ENCODE peak calls at places on chromosomes 7 and 10, in nine cellular contexts. G, H, Y, L, D, C, X, B and R are unnamed samples. For H3K4me1, the result is how much of the 10 kb centered on the place peaks cover.

GRCh38 chr7:22137026-22137425 is 191.3 kb upstream of the CDCA7L start:
- DNase-seq in C (no peak), H (no peak), L (no peak), G (no peak), X (no peak), Y (no peak), D (no peak), B (no peak), R (no peak)

GRCh38 chr10:128859738-128860386 is 607.2 kb upstream of the MGMT start:
- DNase-seq in G (no peak), D (no peak), X (peak), L (no peak), B (no peak), Y (no peak), H (peak), C (no peak), R (no peak)

GRCh38 chr7:128011079-128011670 is 20.1 kb downstream of the LRRC4 start:
- DNase-seq in D (no peak), C (no peak), G (no peak), B (no peak), Y (no peak), L (no peak), H (no peak), X (no peak), R (no peak)

GRCh38 chr7:36657031-36657660 is 67.1 kb downstream of the AOAH start:
- DNase-seq in X (no peak), H (no peak), C (no peak), G (no peak), D (no peak), Y (no peak), L (no peak), B (no peak), R (no peak)

GRCh38 chr7:82051641-82052040 is 281.8 kb upstream of the HGF start:
- DNase-seq in B (no peak), H (peak), X (no peak), L (no peak), Y (no peak), C (no peak), G (no peak), D (no peak), R (no peak)

GRCh38 chr10:96832721-96833219 is 672 bp downstream of the LCOR start:
- DNase-seq in D (peak), B (peak), L (peak), Y (peak), X (peak), H (peak), G (peak), C (peak), R (peak)

GRCh38 chr7:74234549-74234948 is 19.6 kb downstream of the RFC2 start:
- DNase-seq in C (no peak), X (no peak), H (no peak), G (no peak), L (no peak), B (no peak), D (no peak), Y (no peak), R (no peak)

GRCh38 chr7:40297741-40298311 is 163.0 kb downstream of the SUGCT start:
- DNase-seq in B (no peak), Y (no peak), H (no peak), G (no peak), C (no peak), L (no peak), X (peak), D (peak), R (no peak)

GRCh38 chr7:142908921-142909870 is 23.7 kb upstream of the TRPV6 start:
- DNase-seq in B (no peak), D (no peak), X (no peak), G (no peak), H (peak), C (no peak), L (no peak), Y (no peak), R (no peak)

GRCh38 chr7:138630059-138630610 is 71.0 kb downstream of the SVOPL start:
- DNase-seq in B (no peak), Y (no peak), X (no peak), H (no peak), G (no peak), D (no peak), L (no peak), C (no peak), R (no peak)

GRCh38 chr7:50626286-50626685 is 61.1 kb upstream of the DDC start:
- DNase-seq in B (no peak), C (no peak), L (no peak), D (no peak), G (no peak), X (no peak), Y (no peak), H (no peak), R (no peak)

GRCh38 chr10:3785849-3786290 is 861 bp upstream of the KLF6 start:
- DNase-seq in D (peak), L (no peak), C (no peak), H (peak), G (peak), Y (peak), X (no peak), B (no peak), R (no peak)

GRCh38 chr10:23096814-23097549 is 1.6 kb downstream of the MSRB2 start:
- DNase-seq in Y (peak), D (peak), C (peak), H (no peak), L (no peak), B (peak), G (peak), X (peak), R (no peak)

GRCh38 chr10:26805567-26806245 is 55.1 kb downstream of the ABI1 start:
- DNase-seq in G (no peak), Y (no peak), H (no peak), B (no peak), X (no peak), D (peak), C (no peak), L (no peak), R (no peak)

GRCh38 chr10:5861269-5862031 is 28.2 kb downstream of the ANKRD16 start:
- DNase-seq in G (no peak), D (peak), X (peak), H (peak), L (no peak), C (no peak), Y (no peak), B (no peak), R (no peak)

GRCh38 chr7:49775065-49775948 is 1.9 kb downstream of the VWC2 start:
- DNase-seq in Y (no peak), X (no peak), D (no peak), H (no peak), G (no peak), C (no peak), B (peak), L (peak), R (no peak)

GRCh38 chr10:103812431-103812830 is 42.9 kb downstream of the SH3PXD2A start:
- DNase-seq in X (no peak), G (no peak), D (no peak), C (no peak), L (peak), Y (no peak), H (no peak), B (no peak), R (no peak)
- H3K4me1 ChIP-seq in X (under half), G (under half), D (under half), C (under half), L (under half), Y (under half), H (under half), B (under half), R (under half)

GRCh38 chr7:151830121-151830815 is 46.6 kb downstream of the PRKAG2 start:
- DNase-seq in H (no peak), B (no peak), C (no peak), G (no peak), D (no peak), L (no peak), X (no peak), Y (no peak), R (peak)

GRCh38 chr7:151832138-151832537 is 44.8 kb downstream of the PRKAG2 start:
- DNase-seq in G (no peak), H (no peak), C (no peak), Y (no peak), B (no peak), X (no peak), L (no peak), D (no peak), R (no peak)

GRCh38 chr7:151831606-151832005 is 45.3 kb downstream of the PRKAG2 start:
- DNase-seq in Y (no peak), X (no peak), C (no peak), G (no peak), D (no peak), B (no peak), L (no peak), H (no peak), R (peak)

GRCh38 chr7:151827620-151828019 is 49.3 kb downstream of the PRKAG2 start:
- DNase-seq in C (no peak), G (no peak), Y (no peak), L (no peak), H (no peak), B (no peak), X (no peak), D (no peak), R (peak)

DNA sequence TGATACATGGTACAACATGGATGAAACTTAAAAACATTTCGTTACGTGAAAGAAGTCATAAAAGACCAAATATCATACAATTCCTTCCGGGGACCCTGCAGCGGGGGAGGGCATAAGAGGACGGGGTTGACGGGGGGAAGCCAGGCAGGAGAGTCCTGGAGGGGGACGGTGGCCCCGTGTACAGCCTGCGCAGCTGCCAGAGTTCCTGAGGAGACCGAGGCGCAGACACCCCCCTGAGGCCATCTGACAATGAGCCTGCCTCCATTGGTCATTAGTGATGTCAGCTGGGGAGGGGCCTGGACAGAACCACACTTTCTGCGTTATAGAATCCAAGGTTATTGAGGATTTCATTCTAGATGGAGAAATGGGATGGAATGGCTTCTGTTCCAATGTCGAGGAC is 47.2 kb downstream of the PRKAG2 start:
- DNase-seq in B (no peak), G (no peak), Y (no peak), H (no peak), C (no peak), D (no peak), X (no peak), L (no peak), R (no peak)
- H3K27ac ChIP-seq in B (no peak), G (no peak), Y (no peak), H (no peak), C (no peak), D (no peak), X (no peak), L (no peak), R (no peak)

DNA sequence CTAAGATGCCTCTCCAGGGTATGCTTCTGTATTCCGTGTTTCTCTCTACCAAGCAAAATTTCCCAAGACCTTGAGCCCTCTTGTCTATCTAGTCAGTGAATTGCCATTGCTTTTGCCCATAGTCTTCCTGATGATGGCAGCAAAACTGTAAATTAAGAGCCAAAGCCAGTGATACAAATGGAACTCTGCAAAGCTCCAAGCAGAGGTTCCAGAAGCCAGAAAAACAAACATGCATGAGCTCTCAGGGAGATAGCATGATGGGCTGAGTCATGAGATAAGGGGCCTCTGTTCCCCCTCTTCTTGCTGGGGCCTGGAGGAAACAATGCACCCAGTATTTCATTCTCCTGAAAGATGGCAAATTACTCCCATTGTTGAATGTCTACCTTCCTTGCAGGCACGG is 24.7 kb downstream of the LSMEM1 start:
- DNase-seq in H (no peak), Y (no peak), B (no peak), G (no peak), C (no peak), L (no peak), X (no peak), D (no peak), R (no peak)
- TF ChIP-seq CTCF in H (no peak), Y (no peak), B (no peak), G (no peak), C (no peak), L (no peak), X (no peak), D (no peak), R (no peak)

DNA sequence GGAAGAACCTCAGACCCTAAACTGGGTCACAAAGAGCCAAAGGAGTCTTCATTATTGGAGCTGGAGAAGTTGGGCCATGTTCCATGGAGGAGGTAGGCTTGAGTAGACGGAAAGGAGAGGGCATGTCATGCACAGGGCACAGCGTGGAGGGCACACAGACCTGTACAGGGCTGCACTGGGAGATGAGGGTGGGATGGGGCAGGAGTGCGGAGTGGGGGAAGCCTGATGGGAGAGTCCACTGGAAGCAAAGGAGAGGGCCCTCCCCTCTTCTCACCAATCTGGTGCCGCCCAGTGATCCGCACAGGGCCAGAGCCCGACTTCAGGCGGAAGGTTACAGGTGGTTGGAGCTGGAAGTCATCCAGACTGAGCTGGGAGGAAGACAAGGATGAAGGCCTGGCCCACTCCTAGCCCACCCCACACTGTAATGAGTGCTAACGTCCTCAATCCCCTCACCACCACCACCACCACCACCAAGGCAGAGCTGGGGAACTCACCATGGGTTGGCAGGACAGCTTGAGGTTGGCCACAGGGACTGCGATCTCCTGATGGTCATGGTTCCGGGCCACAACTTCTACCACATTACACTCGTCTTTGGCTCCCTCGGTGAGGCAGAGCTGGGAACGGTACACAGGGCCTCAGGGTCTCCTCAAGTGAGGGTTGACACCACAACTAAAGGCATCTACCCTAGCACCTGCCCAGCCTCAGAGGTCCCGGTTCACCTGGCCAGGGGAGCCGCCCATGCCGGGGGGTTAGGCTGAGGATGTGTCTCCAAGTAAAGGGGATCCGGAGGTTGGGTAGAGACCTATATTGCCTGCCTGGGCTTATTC is 1.0 kb downstream of the NPM3 start:
- DNase-seq in L (peak), H (no peak), B (no peak), C (no peak), G (no peak), Y (peak), D (no peak), X (no peak), R (peak)
- H3K4me1 ChIP-seq in L (under half), H (under half), B (under half), C (under half), G (under half), Y (under half), D (under half), X (under half), R (half or more)

GRCh38 chr7:27314111-27314510 is 71.5 kb downstream of the EVX1 start:
- DNase-seq in G (no peak), L (no peak), C (peak), X (peak), H (no peak), B (no peak), D (no peak), Y (no peak), R (no peak)

GRCh38 chr7:27316311-27316710 is 73.7 kb downstream of the EVX1 start:
- DNase-seq in L (no peak), Y (no peak), X (no peak), G (peak), C (no peak), H (no peak), B (no peak), D (no peak), R (no peak)

GRCh38 chr7:27312820-27313219 is 70.2 kb downstream of the EVX1 start:
- DNase-seq in C (no peak), H (no peak), L (no peak), Y (no peak), G (no peak), B (no peak), X (no peak), D (no peak), R (no peak)
- H3K27ac ChIP-seq in C (no peak), H (no peak), L (no peak), Y (no peak), G (no peak), B (no peak), X (no peak), D (no peak), R (no peak)

GRCh38 chr10:35640951-35641429 is 1.1 kb downstream of the FZD8 start:
- DNase-seq in C (peak), B (peak), X (peak), G (peak), H (peak), Y (peak), D (peak), L (peak), R (peak)

GRCh38 chr10:35639021-35639521 is 3.0 kb downstream of the FZD8 start:
- DNase-seq in H (no peak), L (no peak), G (no peak), Y (no peak), X (peak), C (no peak), D (no peak), B (no peak), R (no peak)

GRCh38 chr10:35640474-35640873 is 1.6 kb downstream of the FZD8 start:
- DNase-seq in L (peak), C (peak), X (peak), Y (peak), D (peak), H (peak), B (peak), G (peak), R (peak)

GRCh38 chr10:35638116-35638515 is 4.0 kb downstream of the FZD8 start:
- DNase-seq in G (no peak), C (no peak), B (no peak), L (no peak), H (no peak), X (peak), D (peak), Y (no peak), R (no peak)

GRCh38 chr10:35639651-35640311 is 2.3 kb downstream of the FZD8 start:
- DNase-seq in B (no peak), Y (no peak), G (peak), C (peak), D (peak), H (peak), L (peak), X (peak), R (peak)
- TF ChIP-seq CTCF in B (no peak), Y (no peak), G (peak), C (no peak), D (no peak), H (no peak), L (no peak), X (peak), R (no peak)

DNA sequence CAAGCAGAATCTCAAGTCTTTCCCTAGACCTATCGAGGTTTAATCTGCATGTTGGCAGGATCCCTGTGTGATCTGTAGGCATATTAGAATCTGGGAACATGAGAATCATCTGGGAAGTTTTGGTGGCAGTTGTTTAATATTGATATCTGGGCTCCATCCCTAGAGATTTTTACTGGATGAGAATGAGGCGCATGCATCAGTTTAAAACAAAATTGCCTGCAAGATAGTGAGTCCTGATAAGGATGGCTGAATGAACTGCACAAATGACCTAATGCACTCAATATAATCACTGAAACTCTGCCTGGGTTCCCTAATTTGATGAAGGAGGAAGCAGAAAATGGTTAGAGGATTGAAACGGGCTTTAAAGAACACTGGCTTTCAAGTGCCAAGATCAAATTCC is 218.0 kb downstream of the FGFR2 start:
- DNase-seq in B (no peak), G (no peak), H (no peak), Y (no peak), C (no peak), D (no peak), L (no peak), X (no peak), R (no peak)
- H3K4me1 ChIP-seq in B (under half), G (under half), H (under half), Y (under half), C (under half), D (under half), L (under half), X (under half), R (under half)

GRCh38 chr10:103888113-103888841 is 29.7 kb downstream of the STN1 start:
- DNase-seq in L (no peak), C (peak), D (peak), H (peak), X (peak), Y (peak), G (peak), B (peak), R (peak)
- H3K27ac ChIP-seq in L (peak), C (no peak), D (peak), H (peak), X (peak), Y (peak), G (peak), B (peak), R (peak)

DNA sequence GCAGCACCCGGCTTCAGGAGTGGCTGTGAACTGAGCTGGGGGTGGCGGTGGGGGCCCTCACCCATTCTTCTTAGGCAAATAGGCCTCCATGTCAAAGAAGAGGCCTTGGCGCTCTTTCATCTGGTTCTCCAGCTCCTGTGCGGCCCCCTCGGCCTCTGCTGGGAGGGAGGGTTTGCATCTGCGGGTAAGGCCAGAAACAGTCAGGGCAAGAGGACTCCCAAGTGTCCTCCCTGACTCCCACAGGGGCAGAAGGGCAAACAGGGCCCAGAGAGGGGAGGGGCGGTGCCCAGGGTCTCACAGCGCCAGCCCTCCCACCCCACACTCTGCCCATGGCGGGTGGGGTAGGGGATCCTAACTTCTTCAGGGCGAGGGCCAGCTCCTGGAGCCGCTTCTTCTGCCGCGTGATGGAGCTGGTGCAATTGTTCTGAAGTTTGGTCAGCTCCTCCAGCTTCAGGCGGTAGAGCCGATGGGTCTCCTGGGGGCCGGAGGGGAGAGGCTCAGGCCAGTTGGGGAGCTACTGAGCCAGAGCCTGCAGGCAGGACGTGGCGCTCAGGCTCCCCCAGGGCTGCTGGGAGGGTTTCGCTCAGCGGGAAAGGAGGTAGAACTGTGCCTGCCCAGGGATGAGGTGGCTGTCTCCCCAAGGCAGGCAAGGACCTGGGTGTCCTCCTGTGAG is 2.2 kb downstream of the TMEM120A start:
- DNase-seq in G (peak), C (no peak), Y (peak), B (peak), L (peak), X (no peak), H (no peak), D (no peak), R (peak)
- TF ChIP-seq CTCF in G (no peak), C (no peak), Y (no peak), B (no peak), L (no peak), X (no peak), H (no peak), D (no peak), R (no peak)